ENCODE peak calls at places on chromosomes 2 and 18, in eight cellular contexts. Z is fibroblast of the aortic adventitia, K is colonic mucosa, M is fibroblast of pulmonary artery, I is OCI-LY7, J is lower lobe of right lung, P is fibroblast of lung, A is suprapubic skin. Y is an unnamed sample.

GRCh38 chr2:17800219-17800618 is 16.0 kb upstream of the MSGN1 start:
- DNase-seq in A (no peak), P (peak), Z (no peak), M (peak), J (no peak), K (no peak), I (no peak), Y (no peak)

GRCh38 chr2:208906330-208906729 is 499.7 kb downstream of the PTH2R start:
- DNase-seq in J (no peak), I (no peak), M (no peak), P (no peak), A (no peak), K (no peak), Z (no peak), Y (no peak)

GRCh38 chr2:73588177-73588576 is 54.0 kb downstream of the NAT8 start:
- DNase-seq in M (peak), I (no peak), J (no peak), P (no peak), A (no peak), K (no peak), Z (no peak), Y (no peak)

GRCh38 chr2:134320930-134321329 is 67.1 kb downstream of the MGAT5 start:
- DNase-seq in I (no peak), K (peak), J (no peak), M (no peak), Z (no peak), P (no peak), A (no peak), Y (no peak)

GRCh38 chr2:127355407-127356008 is 32.3 kb downstream of the MAP3K2 start:
- DNase-seq in J (no peak), P (peak), Z (no peak), K (no peak), M (no peak), A (no peak), I (peak), Y (no peak)

GRCh38 chr2:189581354-189582139 is 961 bp upstream of the SLC40A1 start:
- DNase-seq in K (peak), Z (no peak), I (no peak), P (no peak), M (no peak), J (peak), A (no peak), Y (no peak)

GRCh38 chr2:79512442-79513401 is at the start of gene CTNNA2:
- DNase-seq in K (peak), Z (peak), M (peak), J (peak), P (peak), I (no peak), A (no peak), Y (no peak)

GRCh38 chr2:169664978-169665930 is 29.0 kb downstream of the CFAP210 start:
- DNase-seq in A (no peak), Z (peak), I (no peak), K (no peak), P (no peak), J (no peak), M (peak), Y (no peak)

GRCh38 chr2:29113891-29114321 is 1.3 kb upstream of the CLIP4 start:
- DNase-seq in I (no peak), K (peak), A (peak), Z (peak), J (peak), M (peak), P (peak), Y (no peak)

GRCh38 chr18:11795916-11796315 is 55.3 kb upstream of the CHMP1B start:
- DNase-seq in I (no peak), M (no peak), P (no peak), J (no peak), A (no peak), K (no peak), Z (no peak), Y (no peak)

GRCh38 chr18:24414349-24415003 is 12.0 kb upstream of the IMPACT start:
- DNase-seq in A (no peak), Z (no peak), M (no peak), K (no peak), P (no peak), I (no peak), J (no peak), Y (no peak)

GRCh38 chr2:189679224-189679623 is 4.8 kb downstream of the ANKAR start:
- DNase-seq in I (no peak), K (no peak), Z (no peak), M (no peak), J (no peak), A (no peak), P (no peak), Y (no peak)

GRCh38 chr18:31244737-31245432 is 73.1 kb upstream of the DSG1 start:
- DNase-seq in P (no peak), Z (no peak), K (no peak), J (no peak), A (no peak), M (no peak), I (no peak), Y (no peak)

GRCh38 chr18:31243740-31244512 is 74.0 kb upstream of the DSG1 start:
- DNase-seq in J (no peak), K (peak), A (no peak), M (no peak), I (no peak), P (no peak), Z (no peak), Y (no peak)

GRCh38 chr18:31245820-31246219 is 72.1 kb upstream of the DSG1 start:
- DNase-seq in I (no peak), P (no peak), K (no peak), A (no peak), J (no peak), M (no peak), Z (no peak), Y (no peak)

GRCh38 chr18:31241425-31241824 is 76.5 kb upstream of the DSG1 start:
- DNase-seq in Z (no peak), P (no peak), M (no peak), A (no peak), K (no peak), I (no peak), J (no peak), Y (no peak)

DNA sequence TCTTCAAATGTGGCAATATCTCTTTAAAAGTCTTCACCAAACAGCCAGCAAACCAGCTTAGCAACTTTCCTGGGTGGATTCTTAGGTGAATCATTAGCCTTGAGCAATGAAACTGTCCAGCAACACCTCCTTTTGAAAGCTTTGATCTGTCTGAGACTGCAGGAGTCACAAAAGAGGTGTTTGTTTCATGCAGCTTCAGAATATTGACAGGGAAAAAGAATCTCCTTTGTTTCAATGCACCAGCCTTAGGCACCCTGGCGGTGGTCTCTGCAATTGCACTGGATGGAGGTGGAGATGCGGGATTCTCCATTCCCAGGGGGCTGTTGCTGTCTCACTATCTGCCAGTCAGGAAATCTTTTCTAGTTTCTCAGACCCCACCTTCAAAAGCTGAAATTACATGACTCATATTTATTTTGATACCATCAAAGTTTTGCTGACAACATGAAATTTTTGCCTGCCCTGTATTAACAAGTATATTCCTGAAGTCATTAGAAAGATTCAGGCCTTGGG is 76.0 kb upstream of the DSG1 start:
- DNase-seq in Z (no peak), P (no peak), A (no peak), K (peak), M (peak), I (no peak), J (no peak), Y (no peak)
- TF ChIP-seq CTCF in Z (no peak), P (no peak), A (peak), K (peak), M (peak), I (no peak), J (peak), Y (peak)

DNA sequence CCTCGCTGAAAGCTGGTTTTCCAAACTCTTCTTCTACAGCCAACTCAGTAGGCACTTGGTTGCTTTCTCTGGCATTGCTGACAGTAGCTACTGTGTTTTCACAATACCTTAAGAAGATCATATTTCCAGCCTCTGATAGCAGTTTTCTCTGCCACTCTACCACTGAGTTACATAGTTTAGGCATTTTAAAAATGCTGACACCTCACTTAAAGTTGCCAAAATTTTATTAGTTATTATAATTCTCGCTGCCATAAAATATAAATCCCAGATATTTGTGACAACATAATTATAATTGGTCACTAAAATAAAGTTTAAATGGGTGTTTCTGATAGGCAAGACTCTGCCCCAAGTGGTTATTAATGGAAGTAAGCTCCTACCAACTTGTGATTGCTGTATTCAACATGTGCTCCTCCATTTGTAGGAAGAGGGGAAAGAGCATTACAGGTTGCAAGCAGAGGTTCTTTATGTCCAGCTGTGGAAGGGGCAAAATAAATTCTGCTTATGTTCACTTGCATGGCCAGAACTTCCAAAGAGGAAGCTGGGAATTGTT is 1202.8 kb downstream of the CNTNAP5 start:
- DNase-seq in J (no peak), I (no peak), M (peak), P (no peak), Z (no peak), A (no peak), K (no peak), Y (no peak)
- TF ChIP-seq CTCF in J (no peak), I (peak), M (no peak), P (no peak), Z (peak), A (no peak), K (no peak), Y (peak)

DNA sequence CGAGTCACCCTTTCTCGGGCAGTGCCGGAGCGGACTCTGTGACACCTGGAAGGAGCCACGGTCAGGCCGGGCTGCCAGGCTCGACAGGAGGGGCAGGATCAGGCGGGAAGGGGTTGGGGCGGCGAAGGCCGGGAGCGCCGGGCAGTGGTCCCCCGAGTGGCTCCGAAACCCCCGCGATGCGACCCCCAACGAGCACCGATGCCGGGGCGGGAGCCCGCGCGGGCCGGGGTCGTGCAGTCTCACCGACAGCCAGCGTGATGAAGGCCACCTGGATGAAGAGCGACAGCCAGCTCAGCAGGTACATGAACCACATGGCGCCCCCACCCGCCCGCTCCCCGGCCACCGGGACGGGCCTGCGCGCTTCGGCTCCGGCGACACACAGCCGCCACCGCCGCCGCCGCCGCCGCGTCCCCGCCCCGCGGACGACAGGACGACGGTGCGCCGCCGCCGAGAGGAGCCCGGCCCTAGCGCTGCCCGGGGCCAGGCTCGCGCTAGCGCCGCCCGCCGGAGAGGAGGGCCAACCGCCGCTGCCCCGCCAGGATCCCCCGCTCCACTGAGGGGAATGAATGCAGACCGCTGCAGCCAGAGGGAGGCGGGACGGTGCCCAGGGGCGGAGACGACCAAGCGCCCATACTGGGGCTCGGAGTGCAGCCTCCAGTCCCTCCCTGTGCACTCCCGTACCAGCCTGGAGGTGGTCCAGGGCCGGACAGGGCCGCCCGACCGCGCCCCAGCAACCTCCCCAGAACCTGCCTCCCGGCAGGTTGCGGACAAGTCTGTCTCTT is at the start of gene TEX261:
- DNase-seq in A (peak), M (peak), I (peak), Z (peak), P (peak), K (peak), J (peak), Y (peak)
- TF ChIP-seq CTCF in A (peak), M (peak), I (peak), Z (peak), P (peak), K (peak), J (peak), Y (peak)

DNA sequence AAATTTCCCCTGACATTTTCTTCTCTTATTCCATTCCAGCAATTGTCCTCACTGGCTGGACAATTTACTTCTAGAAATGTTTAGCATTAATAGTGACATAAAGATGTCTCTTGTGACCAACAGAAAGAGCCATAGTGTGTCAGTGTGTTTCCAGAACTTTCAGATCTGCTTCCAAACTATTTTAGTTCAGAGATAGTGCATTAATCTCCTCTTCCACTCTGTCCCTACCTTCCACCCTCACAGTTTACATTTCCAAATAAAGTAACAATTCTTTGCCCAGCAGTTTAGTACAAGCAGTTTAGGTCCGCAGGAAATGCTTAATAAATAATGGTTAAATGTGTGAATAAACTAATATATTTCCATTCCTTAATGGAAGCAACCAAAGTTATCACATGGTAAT is 24.5 kb upstream of the RAPGEF4 start:
- DNase-seq in J (no peak), P (no peak), Z (no peak), M (no peak), K (no peak), I (no peak), A (no peak), Y (no peak)
- TF ChIP-seq CTCF in J (no peak), P (no peak), Z (no peak), M (no peak), K (no peak), I (no peak), A (no peak), Y (no peak)

DNA sequence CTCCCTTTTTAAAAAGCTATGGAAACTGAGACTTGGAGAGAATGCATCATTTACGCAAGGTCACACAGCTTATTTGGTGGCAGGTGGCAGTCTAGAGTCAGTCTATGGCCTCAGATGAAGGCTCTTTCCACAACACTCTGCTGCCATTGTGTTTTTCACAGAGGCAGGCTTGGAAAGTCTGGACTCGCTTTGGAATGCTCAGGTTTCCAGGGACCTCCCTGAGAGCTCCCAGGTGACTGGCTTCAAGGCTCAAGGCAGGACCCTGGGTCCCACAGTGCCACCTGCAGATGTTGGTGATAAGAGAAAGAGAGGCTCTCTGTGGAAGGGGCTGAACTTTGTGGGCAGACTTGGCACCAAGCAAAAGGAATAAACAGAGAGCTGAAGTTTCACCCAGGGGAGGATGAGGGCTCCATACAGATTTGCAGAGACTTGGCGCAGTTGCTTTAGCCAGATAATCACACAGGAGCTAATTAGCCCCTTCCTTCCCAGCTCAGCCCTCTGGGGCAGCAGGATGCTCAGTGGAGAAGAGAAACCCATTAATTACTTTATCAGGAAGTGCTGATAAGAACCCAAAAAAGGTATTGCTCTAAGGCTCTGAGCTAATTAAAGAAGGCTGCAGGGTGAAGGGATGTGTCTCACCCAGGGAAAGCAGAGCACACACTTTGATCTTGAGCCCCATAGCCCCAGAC is 103.5 kb downstream of the LBH start:
- DNase-seq in Z (no peak), P (no peak), I (peak), K (no peak), M (no peak), A (no peak), J (no peak), Y (no peak)
- TF ChIP-seq CTCF in Z (no peak), P (no peak), I (peak), K (no peak), M (no peak), A (no peak), J (peak), Y (peak)

DNA sequence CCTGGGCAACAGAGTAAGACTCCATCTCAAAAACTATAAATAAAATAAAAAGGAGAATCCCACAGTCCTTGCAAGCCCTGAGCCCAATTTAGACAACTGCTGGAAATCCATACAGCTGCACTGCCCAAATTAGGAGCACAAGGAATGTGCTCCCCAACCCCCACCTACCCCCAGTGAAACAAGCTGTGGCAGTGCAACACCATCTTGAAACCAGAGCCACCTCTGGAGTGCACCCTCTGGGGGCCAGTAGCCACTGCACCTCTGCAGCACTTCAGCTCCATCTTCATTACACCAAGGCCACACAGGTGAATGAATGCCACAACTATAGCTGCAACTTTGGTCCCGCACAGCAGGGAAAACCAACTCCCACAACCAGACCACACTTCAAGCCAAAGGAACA is 37.3 kb downstream of the USP34 start:
- DNase-seq in K (no peak), P (no peak), M (no peak), J (no peak), A (no peak), Z (no peak), I (no peak), Y (no peak)
- TF ChIP-seq CTCF in K (no peak), P (no peak), M (no peak), J (no peak), A (no peak), Z (no peak), I (peak), Y (no peak)

GRCh38 chr18:28108801-28109200 is 68.1 kb downstream of the CDH2 start:
- DNase-seq in P (no peak), I (peak), Z (peak), M (peak), K (no peak), A (no peak), J (no peak), Y (no peak)
- TF ChIP-seq CTCF in P (no peak), I (peak), Z (no peak), M (no peak), K (no peak), A (no peak), J (no peak), Y (peak)

GRCh38 chr18:7980136-7980535 is 413.0 kb downstream of the PTPRM start:
- DNase-seq in J (no peak), I (peak), M (no peak), Z (no peak), P (no peak), K (no peak), A (no peak), Y (no peak)
- TF ChIP-seq CTCF in J (peak), I (peak), M (no peak), Z (peak), P (peak), K (no peak), A (no peak), Y (peak)

GRCh38 chr2:86518498-86518897 is 44.7 kb downstream of the CHMP3 start:
- DNase-seq in P (peak), K (no peak), Z (peak), J (no peak), A (no peak), M (peak), I (peak), Y (no peak)
- TF ChIP-seq CTCF in P (peak), K (no peak), Z (peak), J (peak), A (peak), M (peak), I (peak), Y (peak)